ENCODE peak calls at places on chromosomes 7 and 10, in eight cellular contexts. One of them, this sample, is unnamed.

GRCh38 chr7:132666786-132667185 is 90.5 kb upstream of the PLXNA4 start:
- DNase-seq in activated CD8-positive, alpha-beta memory T cell treated with anti-CD3 and anti-CD28 coated beads, Interleukin-2, amount 50 U/mL, for 48 hours: no peak
- DNase-seq in K562: no peak
- DNase-seq in stimulated activated CD8-positive, alpha-beta memory T cell treated with anti-CD3 and anti-CD28 coated beads, Interleukin-12 subunit alpha, Interleukin-12 subunit beta, amount 100 ng/mL, for 1 hour: no peak
- DNase-seq in upper lobe of left lung: no peak
- DNase-seq in astrocyte: no peak
- DNase-seq in aorta: no peak
- DNase-seq in fibroblast of lung: no peak
- DNase-seq in this sample: no peak

GRCh38 chr10:89374716-89375115 is 3.1 kb upstream of the IFIT1B start:
- DNase-seq in activated CD8-positive, alpha-beta memory T cell treated with anti-CD3 and anti-CD28 coated beads, Interleukin-2, amount 50 U/mL, for 48 hours: no peak
- DNase-seq in K562: peak
- DNase-seq in stimulated activated CD8-positive, alpha-beta memory T cell treated with anti-CD3 and anti-CD28 coated beads, Interleukin-12 subunit alpha, Interleukin-12 subunit beta, amount 100 ng/mL, for 1 hour: no peak
- DNase-seq in upper lobe of left lung: no peak
- DNase-seq in astrocyte: no peak
- DNase-seq in aorta: no peak
- DNase-seq in fibroblast of lung: peak
- DNase-seq in this sample: no peak

GRCh38 chr10:70742537-70743429 is 42.4 kb downstream of the TBATA start:
- DNase-seq in activated CD8-positive, alpha-beta memory T cell treated with anti-CD3 and anti-CD28 coated beads, Interleukin-2, amount 50 U/mL, for 48 hours: no peak
- DNase-seq in K562: peak
- DNase-seq in stimulated activated CD8-positive, alpha-beta memory T cell treated with anti-CD3 and anti-CD28 coated beads, Interleukin-12 subunit alpha, Interleukin-12 subunit beta, amount 100 ng/mL, for 1 hour: no peak
- DNase-seq in upper lobe of left lung: no peak
- DNase-seq in astrocyte: peak
- DNase-seq in aorta: peak
- DNase-seq in fibroblast of lung: peak
- DNase-seq in this sample: no peak

GRCh38 chr7:139683137-139683871 is 94.5 kb downstream of the HIPK2 start:
- DNase-seq in activated CD8-positive, alpha-beta memory T cell treated with anti-CD3 and anti-CD28 coated beads, Interleukin-2, amount 50 U/mL, for 48 hours: no peak
- DNase-seq in K562: no peak
- DNase-seq in stimulated activated CD8-positive, alpha-beta memory T cell treated with anti-CD3 and anti-CD28 coated beads, Interleukin-12 subunit alpha, Interleukin-12 subunit beta, amount 100 ng/mL, for 1 hour: no peak
- DNase-seq in upper lobe of left lung: no peak
- DNase-seq in astrocyte: peak
- DNase-seq in aorta: peak
- DNase-seq in fibroblast of lung: peak
- DNase-seq in this sample: no peak

GRCh38 chr7:75732016-75732521 is 6.7 kb downstream of the HIP1 start:
- DNase-seq in activated CD8-positive, alpha-beta memory T cell treated with anti-CD3 and anti-CD28 coated beads, Interleukin-2, amount 50 U/mL, for 48 hours: no peak
- DNase-seq in K562: no peak
- DNase-seq in stimulated activated CD8-positive, alpha-beta memory T cell treated with anti-CD3 and anti-CD28 coated beads, Interleukin-12 subunit alpha, Interleukin-12 subunit beta, amount 100 ng/mL, for 1 hour: no peak
- DNase-seq in upper lobe of left lung: no peak
- DNase-seq in astrocyte: no peak
- DNase-seq in aorta: no peak
- DNase-seq in fibroblast of lung: no peak
- DNase-seq in this sample: no peak

GRCh38 chr10:47237316-47238260 is 62.4 kb upstream of the GDF10 start:
- DNase-seq in activated CD8-positive, alpha-beta memory T cell treated with anti-CD3 and anti-CD28 coated beads, Interleukin-2, amount 50 U/mL, for 48 hours: no peak
- DNase-seq in K562: no peak
- DNase-seq in stimulated activated CD8-positive, alpha-beta memory T cell treated with anti-CD3 and anti-CD28 coated beads, Interleukin-12 subunit alpha, Interleukin-12 subunit beta, amount 100 ng/mL, for 1 hour: no peak
- DNase-seq in upper lobe of left lung: no peak
- DNase-seq in astrocyte: no peak
- DNase-seq in aorta: no peak
- DNase-seq in fibroblast of lung: no peak
- DNase-seq in this sample: no peak

GRCh38 chr7:106375499-106375898 is 90.7 kb upstream of the NAMPT start:
- DNase-seq in activated CD8-positive, alpha-beta memory T cell treated with anti-CD3 and anti-CD28 coated beads, Interleukin-2, amount 50 U/mL, for 48 hours: no peak
- DNase-seq in K562: no peak
- DNase-seq in stimulated activated CD8-positive, alpha-beta memory T cell treated with anti-CD3 and anti-CD28 coated beads, Interleukin-12 subunit alpha, Interleukin-12 subunit beta, amount 100 ng/mL, for 1 hour: no peak
- DNase-seq in upper lobe of left lung: no peak
- DNase-seq in astrocyte: no peak
- DNase-seq in aorta: no peak
- DNase-seq in fibroblast of lung: no peak
- DNase-seq in this sample: no peak

GRCh38 chr10:114806572-114807391 is 14.8 kb upstream of the FHIP2A start:
- DNase-seq in activated CD8-positive, alpha-beta memory T cell treated with anti-CD3 and anti-CD28 coated beads, Interleukin-2, amount 50 U/mL, for 48 hours: no peak
- DNase-seq in K562: no peak
- DNase-seq in stimulated activated CD8-positive, alpha-beta memory T cell treated with anti-CD3 and anti-CD28 coated beads, Interleukin-12 subunit alpha, Interleukin-12 subunit beta, amount 100 ng/mL, for 1 hour: no peak
- DNase-seq in upper lobe of left lung: no peak
- DNase-seq in astrocyte: no peak
- DNase-seq in aorta: no peak
- DNase-seq in fibroblast of lung: no peak
- DNase-seq in this sample: no peak

GRCh38 chr10:586716-587115 is 102.8 kb downstream of the DIP2C start:
- DNase-seq in activated CD8-positive, alpha-beta memory T cell treated with anti-CD3 and anti-CD28 coated beads, Interleukin-2, amount 50 U/mL, for 48 hours: no peak
- DNase-seq in K562: no peak
- DNase-seq in stimulated activated CD8-positive, alpha-beta memory T cell treated with anti-CD3 and anti-CD28 coated beads, Interleukin-12 subunit alpha, Interleukin-12 subunit beta, amount 100 ng/mL, for 1 hour: no peak
- DNase-seq in upper lobe of left lung: no peak
- DNase-seq in astrocyte: no peak
- DNase-seq in aorta: no peak
- DNase-seq in fibroblast of lung: no peak
- DNase-seq in this sample: no peak

GRCh38 chr10:71716406-71716805 is 3.2 kb downstream of the C10orf105 start:
- DNase-seq in activated CD8-positive, alpha-beta memory T cell treated with anti-CD3 and anti-CD28 coated beads, Interleukin-2, amount 50 U/mL, for 48 hours: no peak
- DNase-seq in K562: no peak
- DNase-seq in stimulated activated CD8-positive, alpha-beta memory T cell treated with anti-CD3 and anti-CD28 coated beads, Interleukin-12 subunit alpha, Interleukin-12 subunit beta, amount 100 ng/mL, for 1 hour: no peak
- DNase-seq in upper lobe of left lung: no peak
- DNase-seq in astrocyte: no peak
- DNase-seq in aorta: no peak
- DNase-seq in fibroblast of lung: no peak
- DNase-seq in this sample: no peak

GRCh38 chr7:157073335-157073734 is 62.9 kb upstream of the MNX1 start:
- DNase-seq in activated CD8-positive, alpha-beta memory T cell treated with anti-CD3 and anti-CD28 coated beads, Interleukin-2, amount 50 U/mL, for 48 hours: no peak
- DNase-seq in K562: no peak
- DNase-seq in stimulated activated CD8-positive, alpha-beta memory T cell treated with anti-CD3 and anti-CD28 coated beads, Interleukin-12 subunit alpha, Interleukin-12 subunit beta, amount 100 ng/mL, for 1 hour: no peak
- DNase-seq in upper lobe of left lung: no peak
- DNase-seq in astrocyte: no peak
- DNase-seq in aorta: no peak
- DNase-seq in fibroblast of lung: no peak
- DNase-seq in this sample: no peak

GRCh38 chr10:61662794-61663259 is at the start of gene CABCOCO1:
- DNase-seq in activated CD8-positive, alpha-beta memory T cell treated with anti-CD3 and anti-CD28 coated beads, Interleukin-2, amount 50 U/mL, for 48 hours: no peak
- DNase-seq in K562: no peak
- DNase-seq in stimulated activated CD8-positive, alpha-beta memory T cell treated with anti-CD3 and anti-CD28 coated beads, Interleukin-12 subunit alpha, Interleukin-12 subunit beta, amount 100 ng/mL, for 1 hour: no peak
- DNase-seq in upper lobe of left lung: peak
- DNase-seq in astrocyte: peak
- DNase-seq in aorta: peak
- DNase-seq in fibroblast of lung: peak
- DNase-seq in this sample: no peak

GRCh38 chr10:68082815-68083395 is 7.8 kb upstream of the HERC4 start:
- DNase-seq in activated CD8-positive, alpha-beta memory T cell treated with anti-CD3 and anti-CD28 coated beads, Interleukin-2, amount 50 U/mL, for 48 hours: no peak
- DNase-seq in K562: no peak
- DNase-seq in stimulated activated CD8-positive, alpha-beta memory T cell treated with anti-CD3 and anti-CD28 coated beads, Interleukin-12 subunit alpha, Interleukin-12 subunit beta, amount 100 ng/mL, for 1 hour: no peak
- DNase-seq in upper lobe of left lung: no peak
- DNase-seq in astrocyte: no peak
- DNase-seq in aorta: no peak
- DNase-seq in fibroblast of lung: peak
- DNase-seq in this sample: no peak

GRCh38 chr10:52677087-52677486 is 95.5 kb downstream of the MBL2 start:
- DNase-seq in activated CD8-positive, alpha-beta memory T cell treated with anti-CD3 and anti-CD28 coated beads, Interleukin-2, amount 50 U/mL, for 48 hours: no peak
- DNase-seq in K562: no peak
- DNase-seq in stimulated activated CD8-positive, alpha-beta memory T cell treated with anti-CD3 and anti-CD28 coated beads, Interleukin-12 subunit alpha, Interleukin-12 subunit beta, amount 100 ng/mL, for 1 hour: no peak
- DNase-seq in upper lobe of left lung: no peak
- DNase-seq in astrocyte: peak
- DNase-seq in aorta: no peak
- DNase-seq in fibroblast of lung: peak
- DNase-seq in this sample: no peak

GRCh38 chr7:68547181-68547580 is 1051.1 kb upstream of the AUTS2 start:
- DNase-seq in activated CD8-positive, alpha-beta memory T cell treated with anti-CD3 and anti-CD28 coated beads, Interleukin-2, amount 50 U/mL, for 48 hours: no peak
- DNase-seq in K562: no peak
- DNase-seq in stimulated activated CD8-positive, alpha-beta memory T cell treated with anti-CD3 and anti-CD28 coated beads, Interleukin-12 subunit alpha, Interleukin-12 subunit beta, amount 100 ng/mL, for 1 hour: no peak
- DNase-seq in upper lobe of left lung: no peak
- DNase-seq in astrocyte: peak
- DNase-seq in aorta: no peak
- DNase-seq in fibroblast of lung: peak
- DNase-seq in this sample: no peak